ENCODE peak calls at places on chromosomes 11 and 22, in four cellular contexts. One of them, this sample, is unnamed.

GRCh38 chr11:19573666-19574065 is 139.0 kb upstream of the NAV2 start:
- DNase-seq in Calu3: no peak
- DNase-seq in bronchial epithelial cell: no peak
- DNase-seq in testis: no peak
- DNase-seq in this sample: no peak

GRCh38 chr11:57649826-57650738 is at the start of gene YPEL4:
- DNase-seq in Calu3: peak; percentile 21
- DNase-seq in bronchial epithelial cell: peak; percentile 65
- DNase-seq in testis: peak; percentile 46
- DNase-seq in this sample: no peak

GRCh38 chr11:1073261-1073724 is 1.4 kb upstream of the MUC2 start:
- DNase-seq in Calu3: peak; percentile 88
- DNase-seq in bronchial epithelial cell: peak; percentile 49
- DNase-seq in testis: peak; percentile 49
- DNase-seq in this sample: no peak

GRCh38 chr22:46390652-46391301 is 55.3 kb downstream of the TRMU start:
- DNase-seq in Calu3: peak; percentile 73
- DNase-seq in bronchial epithelial cell: peak; percentile 75
- DNase-seq in testis: peak; percentile 50
- DNase-seq in this sample: no peak

GRCh38 chr22:50269573-50270301 is 443 bp downstream of the MAPK11 start:
- DNase-seq in Calu3: peak; percentile 59
- DNase-seq in bronchial epithelial cell: no peak
- DNase-seq in testis: peak; percentile 49
- DNase-seq in this sample: no peak

GRCh38 chr22:39256186-39256552 is 11.4 kb upstream of the PDGFB start:
- DNase-seq in Calu3: no peak
- DNase-seq in bronchial epithelial cell: no peak
- DNase-seq in testis: no peak
- DNase-seq in this sample: no peak

GRCh38 chr11:60852060-60852638 is 3.6 kb downstream of the PTGDR2 start:
- DNase-seq in Calu3: peak; percentile 39
- DNase-seq in bronchial epithelial cell: no peak
- DNase-seq in testis: no peak
- DNase-seq in this sample: no peak

GRCh38 chr22:37904572-37905533 is 1.2 kb upstream of the MICALL1 start:
- DNase-seq in Calu3: peak; percentile 53
- DNase-seq in bronchial epithelial cell: peak; percentile 99
- DNase-seq in testis: no peak
- DNase-seq in this sample: no peak

GRCh38 chr22:42834177-42834949 is 22.7 kb downstream of the ARFGAP3 start:
- DNase-seq in Calu3: no peak
- DNase-seq in bronchial epithelial cell: no peak
- DNase-seq in testis: no peak
- DNase-seq in this sample: no peak

GRCh38 chr11:841981-842369 is 354 bp downstream of the POLR2L start:
- DNase-seq in Calu3: no peak
- DNase-seq in bronchial epithelial cell: no peak
- DNase-seq in testis: no peak
- DNase-seq in this sample: no peak

GRCh38 chr11:35077709-35078695 is 61.0 kb upstream of the CD44 start:
- DNase-seq in Calu3: peak; percentile 20
- DNase-seq in bronchial epithelial cell: peak; percentile 96
- DNase-seq in testis: no peak
- DNase-seq in this sample: no peak

GRCh38 chr22:17108256-17109112 is 12.7 kb downstream of the TMEM121B start:
- DNase-seq in Calu3: no peak
- DNase-seq in bronchial epithelial cell: no peak
- DNase-seq in testis: no peak
- DNase-seq in this sample: no peak

GRCh38 chr11:80188228-80188627 is 747.4 kb upstream of the TENM4 start:
- DNase-seq in Calu3: no peak
- DNase-seq in bronchial epithelial cell: no peak
- DNase-seq in testis: no peak
- DNase-seq in this sample: no peak
- TF ChIP-seq CTCF in Calu3: no peak
- TF ChIP-seq CTCF in bronchial epithelial cell: no peak
- TF ChIP-seq CTCF in testis: no peak
- TF ChIP-seq CTCF in this sample: no peak

DNA sequence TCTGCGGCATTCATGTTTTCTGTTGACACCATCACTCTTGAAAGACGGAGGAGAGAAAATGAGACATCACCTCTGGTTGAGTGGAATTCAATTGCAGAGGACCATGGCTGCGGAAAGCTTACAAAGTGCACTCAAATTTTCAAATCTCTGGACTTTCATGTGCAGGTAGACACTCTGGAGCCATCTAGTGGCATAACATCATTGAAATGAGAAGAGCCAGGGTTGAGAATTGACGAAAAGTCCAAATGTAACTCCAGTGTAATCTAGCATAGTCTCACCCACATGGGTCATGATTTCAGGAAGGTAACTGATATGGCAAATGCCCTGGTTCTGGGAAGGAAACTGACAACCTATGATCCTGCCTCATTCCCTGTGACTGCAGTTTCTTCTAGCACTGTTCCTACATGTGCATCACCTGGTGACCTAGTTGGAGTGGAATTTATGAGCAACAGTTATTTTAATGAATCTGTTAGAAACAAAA is 687.8 kb downstream of the KCNA4 start:
- DNase-seq in Calu3: peak; percentile 24
- DNase-seq in bronchial epithelial cell: peak; percentile 99
- DNase-seq in testis: peak; percentile 17
- DNase-seq in this sample: peak; percentile 7
- TF ChIP-seq CTCF in Calu3: peak; percentile 73
- TF ChIP-seq CTCF in bronchial epithelial cell: peak; percentile 64
- TF ChIP-seq CTCF in testis: peak; percentile 37
- TF ChIP-seq CTCF in this sample: no peak

GRCh38 chr11:8090756-8091155 is 9.7 kb downstream of the TUB start:
- DNase-seq in Calu3: peak; percentile 32
- DNase-seq in bronchial epithelial cell: no peak
- DNase-seq in testis: peak; percentile 75
- DNase-seq in this sample: peak; percentile 75
- TF ChIP-seq CTCF in Calu3: peak; percentile 38
- TF ChIP-seq CTCF in bronchial epithelial cell: peak; percentile 58
- TF ChIP-seq CTCF in testis: peak; percentile 64
- TF ChIP-seq CTCF in this sample: peak; percentile 73

GRCh38 chr11:83088965-83089364 is 17.3 kb upstream of the RAB30 start:
- DNase-seq in Calu3: no peak
- DNase-seq in bronchial epithelial cell: no peak
- DNase-seq in testis: no peak
- DNase-seq in this sample: no peak

GRCh38 chr11:83092488-83093384 is 21.0 kb upstream of the RAB30 start:
- DNase-seq in Calu3: peak; percentile 50
- DNase-seq in bronchial epithelial cell: peak; percentile 67
- DNase-seq in testis: no peak
- DNase-seq in this sample: no peak

DNA sequence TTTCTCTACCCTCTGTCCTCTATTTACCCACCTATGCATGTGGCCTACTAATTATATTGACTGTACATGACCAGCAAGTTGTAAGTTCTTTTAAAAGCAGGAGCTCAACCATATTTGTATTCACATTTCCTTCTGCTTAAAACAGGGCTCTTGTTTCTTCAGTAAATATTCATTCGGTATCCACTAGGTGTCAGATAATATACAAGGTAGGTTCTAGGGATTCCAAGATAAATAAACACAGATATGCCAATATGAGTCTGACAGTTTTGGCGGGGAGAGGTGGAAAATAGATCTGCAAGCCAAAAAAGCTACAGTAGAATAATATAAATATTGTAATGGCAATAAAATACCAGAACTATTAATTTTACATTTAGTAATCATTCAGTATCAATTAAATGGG is 15.3 kb upstream of the RAB30 start:
- DNase-seq in Calu3: no peak
- DNase-seq in bronchial epithelial cell: peak; percentile 48
- DNase-seq in testis: no peak
- DNase-seq in this sample: no peak
- TF ChIP-seq CTCF in Calu3: no peak
- TF ChIP-seq CTCF in bronchial epithelial cell: no peak
- TF ChIP-seq CTCF in testis: no peak
- TF ChIP-seq CTCF in this sample: no peak